ENCODE peak calls at places on chromosomes 11 and 22, in four cellular contexts. C, O, B and R are unnamed samples. For H3K4me1, the result is how much of the 10 kb centered on the place peaks cover.

GRCh38 chr22:43992331-43992821 is 31.7 kb upstream of the PARVB start:
- DNase-seq in B (no peak), C (peak), O (no peak), R (no peak)

GRCh38 chr11:83827940-83828554 is 541.9 kb upstream of the CCDC90B start:
- DNase-seq in O (no peak), C (no peak), B (no peak), R (no peak)

GRCh38 chr11:3129591-3130268 is 35.4 kb downstream of the OSBPL5 start:
- DNase-seq in C (peak), B (no peak), O (no peak), R (no peak)

GRCh38 chr11:34275486-34275885 is 82.3 kb downstream of the ABTB2 start:
- DNase-seq in O (no peak), C (no peak), B (no peak), R (no peak)

GRCh38 chr22:44821741-44822425 is 69.5 kb downstream of the ARHGAP8 start:
- DNase-seq in O (no peak), B (no peak), C (no peak), R (no peak)

GRCh38 chr22:27461470-27461869 is 340.1 kb downstream of the MN1 start:
- DNase-seq in O (no peak), C (no peak), B (no peak), R (no peak)

GRCh38 chr11:129680907-129681306 is 134.7 kb upstream of the TMEM45B start:
- DNase-seq in B (no peak), O (no peak), C (no peak), R (no peak)

GRCh38 chr22:24977370-24978230 is 25.1 kb downstream of the KIAA1671 start:
- DNase-seq in C (no peak), B (peak), O (no peak), R (peak)

GRCh38 chr11:118916842-118917388 is 8.8 kb downstream of the BCL9L start:
- DNase-seq in C (no peak), B (peak), O (peak), R (peak)

GRCh38 chr11:84581083-84581482 is 1046.1 kb downstream of the DLG2 start:
- DNase-seq in O (no peak), C (no peak), B (no peak), R (no peak)

GRCh38 chr11:60265373-60266214 is 14.9 kb upstream of the MS4A4A start:
- DNase-seq in B (no peak), O (no peak), C (no peak), R (no peak)

GRCh38 chr22:41998361-41999261 is at the start of gene WBP2NL:
- DNase-seq in C (peak), O (peak), B (peak), R (peak)

GRCh38 chr11:132632641-132633124 is 899.6 kb downstream of the OPCML start:
- DNase-seq in C (no peak), O (no peak), B (no peak), R (no peak)

GRCh38 chr11:3959918-3960295 is 104.4 kb downstream of the STIM1 start:
- DNase-seq in B (no peak), O (no peak), C (no peak), R (no peak)

GRCh38 chr22:42281706-42282251 is 11.3 kb upstream of the TCF20 start:
- DNase-seq in O (no peak), B (no peak), C (peak), R (no peak)

GRCh38 chr11:57798905-57799559 is 37.4 kb downstream of the CTNND1 start:
- DNase-seq in B (peak), O (no peak), C (no peak), R (peak)

GRCh38 chr11:133038850-133039249 is 493.5 kb downstream of the OPCML start:
- DNase-seq in C (no peak), B (no peak), O (no peak), R (no peak)

GRCh38 chr11:34425863-34426262 is 12.9 kb upstream of the CAT start:
- DNase-seq in B (no peak), C (no peak), O (no peak), R (no peak)

GRCh38 chr11:77213029-77213579 is 85.1 kb downstream of the MYO7A start:
- DNase-seq in B (no peak), O (no peak), C (peak), R (no peak)

GRCh38 chr22:38543822-38544221 is 26.2 kb downstream of the DMC1 start:
- DNase-seq in C (no peak), O (no peak), B (no peak), R (no peak)

GRCh38 chr11:118953265-118953664 is 2.8 kb upstream of the UPK2 start:
- DNase-seq in C (no peak), O (no peak), B (no peak), R (no peak)

GRCh38 chr11:102853956-102854355 is 10.5 kb upstream of the MMP3 start:
- DNase-seq in C (no peak), B (no peak), O (no peak), R (no peak)

GRCh38 chr22:35140879-35141745 is 75.2 kb downstream of the ISX start:
- DNase-seq in O (no peak), B (peak), C (no peak), R (peak)

GRCh38 chr11:120337133-120337895 is 1.1 kb downstream of the ARHGEF12 start:
- DNase-seq in B (peak), C (no peak), O (peak), R (no peak)

GRCh38 chr22:25722223-25723015 is 19.6 kb upstream of the MYO18B start:
- DNase-seq in O (no peak), B (no peak), C (no peak), R (no peak)

GRCh38 chr11:122287401-122287800 is 171.4 kb upstream of the BLID start:
- DNase-seq in C (no peak), O (no peak), B (no peak), R (no peak)

GRCh38 chr11:96310236-96310635 is 32.8 kb downstream of the MAML2 start:
- DNase-seq in O (no peak), C (no peak), B (no peak), R (no peak)

GRCh38 chr11:59755701-59756495 is 722 bp downstream of the STX3 start:
- DNase-seq in C (peak), B (peak), O (peak), R (peak)

GRCh38 chr22:29780781-29781676 is 13.9 kb downstream of the UQCR10 start:
- DNase-seq in C (no peak), O (no peak), B (no peak), R (no peak)

GRCh38 chr11:77143405-77144020 is 15.5 kb downstream of the MYO7A start:
- DNase-seq in C (no peak), B (no peak), O (no peak), R (no peak)

GRCh38 chr11:123576501-123576900 is 77.9 kb downstream of the SCN3B start:
- DNase-seq in O (no peak), C (no peak), B (no peak), R (no peak)

GRCh38 chr11:9344046-9344680 is 29.8 kb upstream of the TMEM41B start:
- DNase-seq in B (no peak), C (no peak), O (no peak), R (no peak)

GRCh38 chr11:97140885-97141494 is 751.2 kb downstream of the JRKL start:
- DNase-seq in O (no peak), B (no peak), C (no peak), R (no peak)

GRCh38 chr22:42655693-42656092 is 6.5 kb upstream of the CYB5R3 start:
- DNase-seq in O (no peak), C (no peak), B (peak), R (no peak)

GRCh38 chr11:19018901-19019300 is 41.6 kb downstream of the MRGPRX2 start:
- DNase-seq in B (no peak), C (no peak), O (no peak), R (no peak)

GRCh38 chr11:59557940-59558643 is 46.8 kb downstream of the OR4D9 start:
- DNase-seq in C (no peak), O (no peak), B (no peak), R (no peak)

GRCh38 chr11:27619039-27619438 is 81.2 kb downstream of the BDNF start:
- DNase-seq in O (no peak), B (no peak), C (no peak), R (no peak)

GRCh38 chr22:23282986-23283385 is 102.7 kb downstream of the BCR start:
- DNase-seq in C (no peak), O (no peak), B (no peak), R (no peak)

GRCh38 chr22:23282516-23282915 is 102.2 kb downstream of the BCR start:
- DNase-seq in B (no peak), C (no peak), O (no peak), R (no peak)

GRCh38 chr22:23281406-23282088 is 101.2 kb downstream of the BCR start:
- DNase-seq in B (peak), O (peak), C (peak), R (peak)

GRCh38 chr22:23281053-23281405 is 100.7 kb downstream of the BCR start:
- DNase-seq in B (no peak), O (no peak), C (no peak), R (no peak)

DNA sequence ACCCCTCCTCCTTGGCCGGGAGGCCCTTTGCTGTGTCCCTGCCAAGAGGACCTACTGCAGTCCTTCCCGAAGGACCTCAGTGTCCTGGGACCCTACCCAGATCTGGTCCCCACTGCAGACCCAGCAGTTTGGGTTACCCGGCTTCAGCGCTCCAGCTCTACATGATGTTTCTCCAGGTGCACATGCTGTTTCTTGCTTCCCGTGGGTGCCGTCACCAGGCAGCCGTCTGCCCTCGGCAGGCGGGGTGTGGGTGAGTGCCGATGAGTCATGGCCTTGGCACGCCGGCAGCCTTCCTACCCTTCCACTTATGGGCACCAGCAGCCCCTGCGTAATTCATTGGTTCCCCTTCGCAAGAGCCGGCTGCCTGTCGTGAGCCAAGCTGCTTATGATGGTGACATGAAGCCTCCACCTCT is 101.8 kb downstream of the BCR start:
- DNase-seq in C (peak), B (peak), O (no peak), R (peak)
- H3K4me3 ChIP-seq in C (no peak), B (no peak), O (no peak), R (no peak)

GRCh38 chr11:46916251-46916650 is 2.1 kb downstream of the LRP4 start:
- DNase-seq in B (no peak), O (no peak), C (no peak), R (no peak)

GRCh38 chr11:46918087-46918751 is at the start of gene LRP4:
- DNase-seq in O (peak), B (peak), C (no peak), R (peak)

GRCh38 chr11:46918778-46919513 is 596 bp upstream of the LRP4 start:
- DNase-seq in B (peak), O (no peak), C (no peak), R (no peak)

GRCh38 chr11:46916669-46917108 is 1.7 kb downstream of the LRP4 start:
- DNase-seq in O (no peak), C (no peak), B (peak), R (no peak)

DNA sequence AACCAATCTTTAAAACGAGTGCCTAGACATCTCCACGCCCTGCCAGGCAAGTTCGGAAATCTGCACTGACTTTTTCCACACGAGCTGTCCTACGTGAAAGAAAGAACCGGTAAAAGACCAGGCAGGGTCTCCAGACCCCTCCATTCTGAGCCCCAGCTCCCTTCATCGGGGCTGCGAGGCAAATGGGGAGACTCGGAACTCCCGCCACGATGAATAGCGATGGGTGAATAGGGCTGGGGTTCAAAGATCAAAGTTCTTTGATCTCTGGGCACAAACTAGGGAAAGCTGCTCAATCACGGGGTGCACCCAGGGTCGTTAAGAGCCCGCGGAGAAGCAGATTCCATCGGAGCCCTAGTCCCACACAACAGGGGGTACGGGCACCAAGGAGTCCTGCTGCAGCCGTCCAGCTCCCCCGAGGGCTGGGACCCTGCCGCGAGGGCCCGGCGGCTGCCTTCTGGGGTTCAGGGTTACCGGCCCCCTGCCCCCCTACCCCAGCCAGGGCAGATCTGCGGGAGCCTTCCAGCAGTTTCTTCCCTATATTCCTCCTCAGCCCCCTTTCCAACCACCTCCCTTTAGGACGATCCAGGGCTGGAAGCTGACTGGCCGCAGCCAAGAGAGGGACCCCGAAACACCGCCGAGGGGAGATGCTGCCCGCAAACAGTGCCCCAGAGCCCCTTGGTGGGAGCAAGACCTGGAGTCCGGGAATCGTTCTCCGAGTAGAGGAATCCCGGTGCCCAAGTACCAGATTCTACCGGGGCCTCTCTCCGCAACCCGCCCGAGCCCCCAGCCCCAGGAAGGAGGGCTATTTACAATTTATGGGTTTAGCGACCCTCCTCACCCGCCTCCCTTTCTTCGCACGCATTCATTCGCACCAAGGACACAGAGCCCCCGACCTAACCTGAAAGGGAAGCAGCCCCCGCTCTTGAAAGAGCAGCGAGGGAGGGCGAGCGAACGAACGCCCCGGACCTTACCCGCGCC is 952 bp downstream of the LRP4 start:
- DNase-seq in B (peak), C (no peak), O (no peak), R (no peak)
- H3K4me1 ChIP-seq in B (under half), C (under half), O (under half), R (under half)

DNA sequence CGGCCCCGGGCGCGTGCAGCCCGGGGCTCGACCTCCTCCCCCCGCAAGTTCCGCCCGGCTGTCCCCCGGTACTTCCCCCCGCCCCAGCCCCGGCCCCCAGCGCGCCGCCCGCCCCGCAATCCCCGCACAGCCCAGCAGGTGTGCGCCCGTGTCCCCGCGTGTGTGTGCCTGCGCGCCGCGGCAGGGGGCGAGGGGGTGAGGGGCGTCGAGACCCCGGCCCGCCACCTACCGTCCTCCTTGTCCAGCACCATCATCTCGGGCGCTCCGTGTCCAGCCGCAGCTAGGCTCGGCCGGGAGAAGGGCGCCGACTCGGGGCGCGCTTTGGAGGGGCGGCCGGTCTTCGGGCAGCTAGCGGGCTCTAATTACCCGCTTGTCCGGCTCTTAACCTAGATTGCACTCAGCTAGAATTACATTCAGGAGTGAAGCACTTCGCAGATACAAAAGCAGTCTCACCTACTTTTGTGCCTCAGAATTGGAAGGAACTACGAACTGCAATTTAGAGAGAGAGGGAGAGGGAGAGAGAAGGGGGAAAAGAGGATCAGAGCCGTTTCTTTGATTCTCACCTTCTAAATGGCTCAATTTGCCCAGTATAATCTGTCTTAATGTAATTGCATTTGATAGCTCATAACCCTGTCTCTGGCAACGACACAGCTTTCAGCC is 439 bp downstream of the LMO1 start:
- DNase-seq in B (no peak), O (no peak), C (peak), R (no peak)
- H3K4me3 ChIP-seq in B (peak), O (peak), C (peak), R (no peak)

DNA sequence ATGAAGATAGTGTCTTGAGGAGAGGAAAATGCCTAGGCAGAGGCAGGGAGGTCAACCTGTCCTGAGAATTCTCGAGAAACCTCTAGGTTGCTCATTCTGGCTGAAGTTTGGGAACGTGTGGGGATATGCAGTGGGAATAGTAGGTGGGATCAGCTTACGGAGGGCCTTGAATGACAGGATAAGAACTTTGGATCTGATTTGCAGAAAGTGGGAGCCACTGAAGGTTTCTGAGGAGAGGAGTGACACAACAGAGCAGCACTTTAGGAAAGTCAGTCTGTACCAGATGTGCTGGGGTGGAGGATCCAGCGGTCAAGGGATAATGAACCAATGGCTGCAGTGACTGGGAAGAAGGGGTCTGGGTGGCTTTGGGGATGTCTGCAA is 2.4 kb downstream of the CD82 start:
- DNase-seq in O (no peak), B (no peak), C (no peak), R (no peak)
- H3K4me1 ChIP-seq in O (under half), B (under half), C (half or more), R (under half)

GRCh38 chr11:62566247-62566646 is 7.4 kb downstream of the EEF1G start:
- DNase-seq in C (no peak), B (no peak), O (no peak), R (peak)

GRCh38 chr11:62567018-62567633 is 6.6 kb downstream of the EEF1G start:
- DNase-seq in O (no peak), C (no peak), B (no peak), R (no peak)

GRCh38 chr11:62560566-62561103 is 13.1 kb downstream of the EEF1G start:
- DNase-seq in O (peak), C (peak), B (peak), R (peak)

GRCh38 chr11:62569611-62570010 is 4.1 kb downstream of the EEF1G start:
- DNase-seq in C (no peak), O (no peak), B (no peak), R (no peak)

GRCh38 chr11:62565100-62565802 is 8.4 kb downstream of the EEF1G start:
- DNase-seq in C (no peak), B (no peak), O (no peak), R (no peak)
- H3K4me3 ChIP-seq in C (no peak), B (no peak), O (no peak), R (no peak)

DNA sequence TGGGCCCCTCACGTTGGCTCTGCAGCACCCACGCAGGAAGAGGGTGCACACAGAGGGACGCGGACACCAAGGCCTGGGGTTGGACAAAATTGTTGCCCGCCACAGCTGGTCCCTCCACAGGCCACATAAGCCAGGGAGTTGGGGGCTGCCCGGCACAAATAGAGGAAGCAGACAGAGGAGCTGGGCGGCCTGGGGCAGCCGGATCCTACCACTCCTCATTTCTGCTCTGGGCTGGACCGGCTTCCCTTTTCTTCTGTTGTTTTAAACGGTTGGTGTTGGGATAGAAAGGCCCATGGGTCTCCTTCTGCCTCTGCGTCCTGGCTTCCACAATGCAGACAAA is 36.4 kb upstream of the LINC01488 start:
- DNase-seq in O (no peak), B (no peak), C (no peak), R (peak)
- H3K4me1 ChIP-seq in O (under half), B (under half), C (half or more), R (under half)